ENCODE peak calls at places on chromosomes 16 and 17, in five cellular contexts. W is PC-3; V is CD8-positive, alpha-beta T cell; Q is GM13976; H is ascending aorta. G is an unnamed sample.

GRCh38 chr17:80917716-80918560 is 73.7 kb upstream of the CHMP6 start:
- DNase-seq in W (no peak), V (no peak), Q (no peak), H (no peak), G (no peak)

GRCh38 chr17:61294777-61295176 is 104.9 kb upstream of the TBX2 start:
- DNase-seq in W (peak; percentile 57), V (no peak), Q (no peak), H (no peak), G (no peak)

GRCh38 chr17:64095144-64095882 is 34.6 kb downstream of the ERN1 start:
- DNase-seq in W (peak; percentile 94), V (no peak), Q (no peak), H (no peak), G (no peak)

GRCh38 chr16:86877108-86877507 is 298.8 kb downstream of the FOXL1 start:
- DNase-seq in W (no peak), V (no peak), Q (no peak), H (no peak), G (no peak)

GRCh38 chr17:74742978-74743545 is 5.4 kb upstream of the NHERF1 start:
- DNase-seq in W (no peak), V (no peak), Q (no peak), H (no peak), G (no peak)

GRCh38 chr17:37844158-37844976 is 79.8 kb upstream of the TBC1D3K start:
- DNase-seq in W (peak; percentile 55), V (peak; percentile 24), Q (peak; percentile 86), H (peak; percentile 18), G (peak; percentile 72)

GRCh38 chr17:29588561-29589411 is 662 bp downstream of the GIT1 start:
- DNase-seq in W (peak; percentile 15), V (no peak), Q (no peak), H (no peak), G (peak; percentile 44)

GRCh38 chr17:73462830-73463229 is 151.0 kb upstream of the CDC42EP4 start:
- DNase-seq in W (no peak), V (no peak), Q (no peak), H (no peak), G (no peak)

GRCh38 chr17:64460955-64461354 is 12.0 kb downstream of the MILR1 start:
- DNase-seq in W (no peak), V (no peak), Q (no peak), H (no peak), G (no peak)

GRCh38 chr16:28538733-28539596 is at the start of gene NUPR1:
- DNase-seq in W (peak; percentile 93), V (no peak), Q (no peak), H (peak; percentile 81), G (no peak)

GRCh38 chr16:57131351-57131970 is 39.1 kb downstream of the CPNE2 start:
- DNase-seq in W (no peak), V (no peak), Q (no peak), H (no peak), G (no peak)

GRCh38 chr16:48503779-48504178 is 106.2 kb downstream of the N4BP1 start:
- DNase-seq in W (no peak), V (no peak), Q (no peak), H (no peak), G (no peak)

GRCh38 chr16:89316701-89317100 is 99.2 kb downstream of the ZNF778 start:
- DNase-seq in W (no peak), V (no peak), Q (no peak), H (no peak), G (no peak)

GRCh38 chr16:31006086-31006385 is 4.4 kb downstream of the STX1B start:
- DNase-seq in W (no peak), V (no peak), Q (no peak), H (no peak), G (no peak)

GRCh38 chr16:61892531-61892930 is 143.7 kb downstream of the CDH8 start:
- DNase-seq in W (no peak), V (no peak), Q (no peak), H (no peak), G (no peak)

GRCh38 chr17:28849281-28849680 is 5.5 kb upstream of the ERAL1 start:
- DNase-seq in W (no peak), V (no peak), Q (no peak), H (no peak), G (no peak)

GRCh38 chr17:46832945-46833839 is 14.7 kb upstream of the WNT3 start:
- DNase-seq in W (peak; percentile 59), V (no peak), Q (no peak), H (no peak), G (no peak)

DNA sequence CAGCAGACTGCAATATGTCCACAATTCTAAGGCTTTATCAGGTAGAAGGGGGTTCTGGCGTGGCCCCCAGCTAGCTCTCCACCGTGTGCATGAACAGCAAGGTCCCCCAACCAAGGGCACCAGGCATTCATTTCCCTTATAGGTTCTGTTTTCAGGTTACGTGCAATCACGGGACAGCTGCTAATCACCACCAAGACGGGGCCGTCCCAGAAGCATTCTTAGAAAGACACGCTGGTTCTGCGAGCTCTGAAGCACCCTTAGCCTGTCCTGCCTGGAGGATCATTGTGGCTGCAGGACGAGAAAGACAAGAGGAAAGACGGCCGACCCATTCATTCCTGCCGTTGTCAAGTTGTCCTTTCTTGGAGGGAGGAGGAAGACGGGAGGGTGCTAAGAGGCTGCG is 302.9 kb downstream of the SOX9 start:
- DNase-seq in W (no peak), V (no peak), Q (no peak), H (no peak), G (peak; percentile 46)
- TF ChIP-seq CTCF in W (no peak), V (no peak), Q (no peak), H (no peak), G (no peak)

DNA sequence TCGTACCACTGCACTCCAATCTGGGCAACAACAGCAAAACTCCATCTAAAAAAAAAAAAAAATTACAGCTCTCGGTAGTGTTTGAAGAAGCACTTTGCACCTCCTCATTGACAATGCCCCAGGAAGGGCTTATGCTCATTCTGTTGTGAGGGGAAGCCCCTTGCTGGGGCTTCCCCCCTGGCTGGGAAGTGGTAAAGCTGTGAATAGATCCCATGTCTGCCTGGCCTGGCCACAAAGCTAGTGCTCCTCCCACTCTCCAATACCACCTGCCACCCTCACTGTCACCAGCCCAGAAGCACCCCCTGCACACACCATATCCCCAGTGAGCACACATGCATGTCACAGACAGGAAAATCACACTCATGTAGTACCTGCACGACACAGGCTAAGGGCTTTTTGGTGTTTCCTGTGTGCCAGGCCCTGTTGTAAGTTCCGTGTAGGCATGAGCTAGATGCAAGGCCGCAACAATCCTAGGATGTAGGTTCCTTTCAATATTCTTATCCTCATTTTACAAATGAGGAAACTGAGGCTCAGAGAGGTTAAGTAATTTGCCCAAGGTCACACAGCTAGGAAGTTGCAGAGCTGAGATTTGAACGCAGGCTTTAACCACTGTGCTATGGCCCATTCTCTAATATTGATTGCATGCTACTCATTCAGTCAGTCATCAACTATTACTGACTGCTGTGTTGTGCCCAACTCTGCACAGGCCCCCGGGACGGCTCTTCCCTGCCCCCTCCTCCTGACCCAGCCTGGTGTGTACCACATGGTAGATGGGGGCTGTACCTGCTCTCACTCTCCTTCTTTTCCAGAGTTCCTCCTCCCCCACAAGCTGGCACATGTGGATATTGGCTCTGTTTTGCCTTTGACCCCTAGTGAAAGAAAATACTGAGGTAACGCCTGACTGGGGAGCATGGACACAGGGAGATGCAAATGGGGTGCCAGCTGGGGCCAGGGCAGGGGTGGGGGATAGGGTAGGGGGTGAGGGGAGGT is 11.9 kb upstream of the COL1A1 start:
- DNase-seq in W (no peak), V (peak; percentile 17), Q (peak; percentile 79), H (no peak), G (peak; percentile 80)
- TF ChIP-seq CTCF in W (no peak), V (no peak), Q (peak; percentile 3), H (no peak), G (peak; percentile 15)

GRCh38 chr17:57703273-57703672 is 41.8 kb downstream of the CCDC182 start:
- DNase-seq in W (no peak), V (no peak), Q (no peak), H (no peak), G (no peak)
- TF ChIP-seq CTCF in W (no peak), V (no peak), Q (no peak), H (no peak), G (no peak)

DNA sequence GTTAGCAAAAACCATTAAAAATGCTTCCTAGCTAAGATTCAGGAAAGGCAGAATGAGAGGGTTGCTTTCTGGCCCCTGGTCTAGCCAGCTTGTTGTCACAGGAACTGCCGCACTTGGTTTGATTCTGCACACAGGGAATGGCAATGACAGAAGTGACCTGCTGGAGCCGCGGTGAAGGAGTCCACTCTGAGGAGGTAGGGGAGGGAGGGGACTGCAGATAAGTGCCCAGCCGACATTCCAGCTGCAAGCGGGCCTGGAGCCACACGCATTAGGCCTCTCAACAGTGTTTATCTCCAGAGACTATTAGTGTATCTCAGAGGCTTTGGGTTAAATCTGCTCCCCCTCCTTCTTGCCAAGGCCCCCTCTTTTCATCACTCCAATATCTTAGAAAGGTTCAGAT is 38.6 kb downstream of the CDRT15 start:
- DNase-seq in W (no peak), V (no peak), Q (no peak), H (no peak), G (no peak)
- TF ChIP-seq CTCF in W (no peak), V (no peak), Q (no peak), H (no peak), G (no peak)

GRCh38 chr16:51051671-51052070 is 99.4 kb downstream of the SALL1 start:
- DNase-seq in W (no peak), V (no peak), Q (no peak), H (no peak), G (no peak)

GRCh38 chr16:51049276-51049675 is 101.8 kb downstream of the SALL1 start:
- DNase-seq in W (no peak), V (no peak), Q (no peak), H (no peak), G (no peak)

GRCh38 chr16:51048544-51048943 is 102.5 kb downstream of the SALL1 start:
- DNase-seq in W (no peak), V (no peak), Q (no peak), H (no peak), G (no peak)

GRCh38 chr16:51050379-51050710 is 100.7 kb downstream of the SALL1 start:
- DNase-seq in W (no peak), V (no peak), Q (no peak), H (no peak), G (no peak)

GRCh38 chr16:51049678-51050378 is 101.2 kb downstream of the SALL1 start:
- DNase-seq in W (no peak), V (no peak), Q (no peak), H (no peak), G (no peak)
- TF ChIP-seq CTCF in W (no peak), V (no peak), Q (no peak), H (no peak), G (no peak)

GRCh38 chr17:67274466-67274865 is 29.5 kb upstream of the HELZ start:
- DNase-seq in W (no peak), V (no peak), Q (no peak), H (no peak), G (no peak)

GRCh38 chr17:67276075-67276474 is 31.1 kb upstream of the HELZ start:
- DNase-seq in W (peak; percentile 65), V (no peak), Q (no peak), H (no peak), G (no peak)

GRCh38 chr17:67273900-67274299 is 28.9 kb upstream of the HELZ start:
- DNase-seq in W (no peak), V (no peak), Q (no peak), H (no peak), G (no peak)

GRCh38 chr17:67270411-67270810 is 25.4 kb upstream of the HELZ start:
- DNase-seq in W (no peak), V (no peak), Q (no peak), H (no peak), G (no peak)

GRCh38 chr17:67272312-67273050 is 27.5 kb upstream of the HELZ start:
- DNase-seq in W (no peak), V (no peak), Q (no peak), H (no peak), G (peak; percentile 40)
- TF ChIP-seq CTCF in W (peak; percentile 19), V (no peak), Q (no peak), H (no peak), G (no peak)

GRCh38 chr17:3594976-3595375 is 14.2 kb downstream of the TRPV1 start:
- DNase-seq in W (no peak), V (no peak), Q (no peak), H (no peak), G (no peak)
- TF ChIP-seq CTCF in W (no peak), V (no peak), Q (no peak), H (no peak), G (no peak)